ENCODE peak calls at places on chromosomes 7 and 10, in seven cellular contexts. One of them, this sample, is unnamed.

GRCh38 chr10:2928219-2928840 is 139.0 kb upstream of the PFKP start:
- DNase-seq in NCI-H460: peak; percentile 61
- DNase-seq in stimulated activated CD8-positive, alpha-beta memory T cell treated with anti-CD3 and anti-CD28 coated beads, Interleukin-7, amount 100 ng/mL, for 1 hour: no peak
- DNase-seq in astrocyte of the cerebellum: peak; percentile 37
- DNase-seq in LHCN-M2: peak; percentile 51
- DNase-seq in GM23248: peak; percentile 67
- DNase-seq in NCI-H69: peak; percentile 59
- DNase-seq in this sample: peak; percentile 87

GRCh38 chr10:70074147-70074546 is 21.5 kb downstream of the MACROH2A2 start:
- DNase-seq in NCI-H460: no peak
- DNase-seq in stimulated activated CD8-positive, alpha-beta memory T cell treated with anti-CD3 and anti-CD28 coated beads, Interleukin-7, amount 100 ng/mL, for 1 hour: no peak
- DNase-seq in astrocyte of the cerebellum: no peak
- DNase-seq in LHCN-M2: no peak
- DNase-seq in GM23248: no peak
- DNase-seq in NCI-H69: no peak
- DNase-seq in this sample: no peak

GRCh38 chr7:82501256-82501815 is 57.8 kb upstream of the CACNA2D1 start:
- DNase-seq in NCI-H460: no peak
- DNase-seq in stimulated activated CD8-positive, alpha-beta memory T cell treated with anti-CD3 and anti-CD28 coated beads, Interleukin-7, amount 100 ng/mL, for 1 hour: no peak
- DNase-seq in astrocyte of the cerebellum: no peak
- DNase-seq in LHCN-M2: peak; percentile 1
- DNase-seq in GM23248: no peak
- DNase-seq in NCI-H69: peak; percentile 48
- DNase-seq in this sample: no peak

GRCh38 chr7:95623788-95624187 is 27.5 kb upstream of the PDK4 start:
- DNase-seq in NCI-H460: no peak
- DNase-seq in stimulated activated CD8-positive, alpha-beta memory T cell treated with anti-CD3 and anti-CD28 coated beads, Interleukin-7, amount 100 ng/mL, for 1 hour: no peak
- DNase-seq in astrocyte of the cerebellum: no peak
- DNase-seq in LHCN-M2: no peak
- DNase-seq in GM23248: no peak
- DNase-seq in NCI-H69: no peak
- DNase-seq in this sample: no peak

GRCh38 chr7:30910369-30911073 is 1.1 kb upstream of the AQP1 start:
- DNase-seq in NCI-H460: no peak
- DNase-seq in stimulated activated CD8-positive, alpha-beta memory T cell treated with anti-CD3 and anti-CD28 coated beads, Interleukin-7, amount 100 ng/mL, for 1 hour: no peak
- DNase-seq in astrocyte of the cerebellum: no peak
- DNase-seq in LHCN-M2: no peak
- DNase-seq in GM23248: no peak
- DNase-seq in NCI-H69: peak; percentile 27
- DNase-seq in this sample: no peak

GRCh38 chr7:140358771-140359095 is 39.6 kb downstream of the SLC37A3 start:
- DNase-seq in NCI-H460: no peak
- DNase-seq in stimulated activated CD8-positive, alpha-beta memory T cell treated with anti-CD3 and anti-CD28 coated beads, Interleukin-7, amount 100 ng/mL, for 1 hour: no peak
- DNase-seq in astrocyte of the cerebellum: no peak
- DNase-seq in LHCN-M2: no peak
- DNase-seq in GM23248: no peak
- DNase-seq in NCI-H69: no peak
- DNase-seq in this sample: no peak

GRCh38 chr10:118423800-118424479 is 81.8 kb upstream of the FAM204A start:
- DNase-seq in NCI-H460: peak; percentile 86
- DNase-seq in stimulated activated CD8-positive, alpha-beta memory T cell treated with anti-CD3 and anti-CD28 coated beads, Interleukin-7, amount 100 ng/mL, for 1 hour: peak; percentile 2
- DNase-seq in astrocyte of the cerebellum: peak; percentile 80
- DNase-seq in LHCN-M2: peak; percentile 84
- DNase-seq in GM23248: peak; percentile 97
- DNase-seq in NCI-H69: peak; percentile 96
- DNase-seq in this sample: peak; percentile 23

GRCh38 chr7:28921822-28922221 is 36.3 kb downstream of the TRIL start:
- DNase-seq in NCI-H460: peak; percentile 79
- DNase-seq in stimulated activated CD8-positive, alpha-beta memory T cell treated with anti-CD3 and anti-CD28 coated beads, Interleukin-7, amount 100 ng/mL, for 1 hour: no peak
- DNase-seq in astrocyte of the cerebellum: peak; percentile 55
- DNase-seq in LHCN-M2: peak; percentile 81
- DNase-seq in GM23248: peak; percentile 83
- DNase-seq in NCI-H69: peak; percentile 90
- DNase-seq in this sample: peak; percentile 79

GRCh38 chr7:149599636-149600206 is 102.1 kb upstream of the ZNF746 start:
- DNase-seq in NCI-H460: no peak
- DNase-seq in stimulated activated CD8-positive, alpha-beta memory T cell treated with anti-CD3 and anti-CD28 coated beads, Interleukin-7, amount 100 ng/mL, for 1 hour: no peak
- DNase-seq in astrocyte of the cerebellum: no peak
- DNase-seq in LHCN-M2: no peak
- DNase-seq in GM23248: no peak
- DNase-seq in NCI-H69: no peak
- DNase-seq in this sample: peak; percentile 46

GRCh38 chr7:43585521-43585920 is 2.6 kb downstream of the STK17A start:
- DNase-seq in NCI-H460: peak; percentile 33
- DNase-seq in stimulated activated CD8-positive, alpha-beta memory T cell treated with anti-CD3 and anti-CD28 coated beads, Interleukin-7, amount 100 ng/mL, for 1 hour: no peak
- DNase-seq in astrocyte of the cerebellum: no peak
- DNase-seq in LHCN-M2: no peak
- DNase-seq in GM23248: peak; percentile 83
- DNase-seq in NCI-H69: peak; percentile 32
- DNase-seq in this sample: peak; percentile 41

GRCh38 chr10:75932921-75933320 is 501.5 kb downstream of the LRMDA start:
- DNase-seq in NCI-H460: no peak
- DNase-seq in stimulated activated CD8-positive, alpha-beta memory T cell treated with anti-CD3 and anti-CD28 coated beads, Interleukin-7, amount 100 ng/mL, for 1 hour: no peak
- DNase-seq in astrocyte of the cerebellum: no peak
- DNase-seq in LHCN-M2: no peak
- DNase-seq in GM23248: no peak
- DNase-seq in NCI-H69: no peak
- DNase-seq in this sample: no peak

GRCh38 chr7:17009007-17009719 is 127.4 kb upstream of the AGR3 start:
- DNase-seq in NCI-H460: peak; percentile 49
- DNase-seq in stimulated activated CD8-positive, alpha-beta memory T cell treated with anti-CD3 and anti-CD28 coated beads, Interleukin-7, amount 100 ng/mL, for 1 hour: no peak
- DNase-seq in astrocyte of the cerebellum: no peak
- DNase-seq in LHCN-M2: peak; percentile 62
- DNase-seq in GM23248: peak; percentile 50
- DNase-seq in NCI-H69: peak; percentile 47
- DNase-seq in this sample: no peak

GRCh38 chr7:1394371-1394770 is 64.9 kb downstream of the MICALL2 start:
- DNase-seq in NCI-H460: no peak
- DNase-seq in stimulated activated CD8-positive, alpha-beta memory T cell treated with anti-CD3 and anti-CD28 coated beads, Interleukin-7, amount 100 ng/mL, for 1 hour: no peak
- DNase-seq in astrocyte of the cerebellum: no peak
- DNase-seq in LHCN-M2: no peak
- DNase-seq in GM23248: no peak
- DNase-seq in NCI-H69: no peak
- DNase-seq in this sample: no peak

GRCh38 chr10:25974897-25975459 is 40.9 kb downstream of the MYO3A start:
- DNase-seq in NCI-H460: no peak
- DNase-seq in stimulated activated CD8-positive, alpha-beta memory T cell treated with anti-CD3 and anti-CD28 coated beads, Interleukin-7, amount 100 ng/mL, for 1 hour: no peak
- DNase-seq in astrocyte of the cerebellum: peak; percentile 8
- DNase-seq in LHCN-M2: no peak
- DNase-seq in GM23248: no peak
- DNase-seq in NCI-H69: no peak
- DNase-seq in this sample: no peak

GRCh38 chr10:49382826-49383225 is 13.1 kb downstream of the DRGX start:
- DNase-seq in NCI-H460: no peak
- DNase-seq in stimulated activated CD8-positive, alpha-beta memory T cell treated with anti-CD3 and anti-CD28 coated beads, Interleukin-7, amount 100 ng/mL, for 1 hour: no peak
- DNase-seq in astrocyte of the cerebellum: no peak
- DNase-seq in LHCN-M2: no peak
- DNase-seq in GM23248: no peak
- DNase-seq in NCI-H69: no peak
- DNase-seq in this sample: no peak

GRCh38 chr10:116398224-116398623 is 29.4 kb upstream of the PNLIPRP3 start:
- DNase-seq in NCI-H460: no peak
- DNase-seq in stimulated activated CD8-positive, alpha-beta memory T cell treated with anti-CD3 and anti-CD28 coated beads, Interleukin-7, amount 100 ng/mL, for 1 hour: no peak
- DNase-seq in astrocyte of the cerebellum: no peak
- DNase-seq in LHCN-M2: peak; percentile 31
- DNase-seq in GM23248: no peak
- DNase-seq in NCI-H69: no peak
- DNase-seq in this sample: no peak

GRCh38 chr10:78062296-78062695 is 28.6 kb downstream of the RPS24 start:
- DNase-seq in NCI-H460: no peak
- DNase-seq in stimulated activated CD8-positive, alpha-beta memory T cell treated with anti-CD3 and anti-CD28 coated beads, Interleukin-7, amount 100 ng/mL, for 1 hour: no peak
- DNase-seq in astrocyte of the cerebellum: no peak
- DNase-seq in LHCN-M2: no peak
- DNase-seq in GM23248: no peak
- DNase-seq in NCI-H69: no peak
- DNase-seq in this sample: no peak

GRCh38 chr7:116952640-116953371 is 495 bp upstream of the ST7 start:
- DNase-seq in NCI-H460: no peak
- DNase-seq in stimulated activated CD8-positive, alpha-beta memory T cell treated with anti-CD3 and anti-CD28 coated beads, Interleukin-7, amount 100 ng/mL, for 1 hour: no peak
- DNase-seq in astrocyte of the cerebellum: peak; percentile 11
- DNase-seq in LHCN-M2: peak; percentile 44
- DNase-seq in GM23248: peak; percentile 78
- DNase-seq in NCI-H69: peak; percentile 92
- DNase-seq in this sample: no peak

GRCh38 chr7:17236603-17237002 is 61.8 kb upstream of the AHR start:
- DNase-seq in NCI-H460: no peak
- DNase-seq in stimulated activated CD8-positive, alpha-beta memory T cell treated with anti-CD3 and anti-CD28 coated beads, Interleukin-7, amount 100 ng/mL, for 1 hour: no peak
- DNase-seq in astrocyte of the cerebellum: no peak
- DNase-seq in LHCN-M2: peak; percentile 81
- DNase-seq in GM23248: peak; percentile 30
- DNase-seq in NCI-H69: no peak
- DNase-seq in this sample: no peak

GRCh38 chr10:3825862-3826351 is 40.9 kb upstream of the KLF6 start:
- DNase-seq in NCI-H460: no peak
- DNase-seq in stimulated activated CD8-positive, alpha-beta memory T cell treated with anti-CD3 and anti-CD28 coated beads, Interleukin-7, amount 100 ng/mL, for 1 hour: no peak
- DNase-seq in astrocyte of the cerebellum: no peak
- DNase-seq in LHCN-M2: peak; percentile 84
- DNase-seq in GM23248: no peak
- DNase-seq in NCI-H69: no peak
- DNase-seq in this sample: no peak

GRCh38 chr7:155073922-155074321 is 3.8 kb downstream of the HTR5A start:
- DNase-seq in NCI-H460: no peak
- DNase-seq in stimulated activated CD8-positive, alpha-beta memory T cell treated with anti-CD3 and anti-CD28 coated beads, Interleukin-7, amount 100 ng/mL, for 1 hour: no peak
- DNase-seq in astrocyte of the cerebellum: no peak
- DNase-seq in LHCN-M2: no peak
- DNase-seq in GM23248: no peak
- DNase-seq in NCI-H69: no peak
- DNase-seq in this sample: no peak

GRCh38 chr7:116670409-116671036 is 1.5 kb upstream of the MET start:
- DNase-seq in NCI-H460: no peak
- DNase-seq in stimulated activated CD8-positive, alpha-beta memory T cell treated with anti-CD3 and anti-CD28 coated beads, Interleukin-7, amount 100 ng/mL, for 1 hour: no peak
- DNase-seq in astrocyte of the cerebellum: no peak
- DNase-seq in LHCN-M2: peak; percentile 45
- DNase-seq in GM23248: no peak
- DNase-seq in NCI-H69: no peak
- DNase-seq in this sample: no peak

GRCh38 chr10:65126288-65126687 is 1605.1 kb downstream of the REEP3 start:
- DNase-seq in NCI-H460: no peak
- DNase-seq in stimulated activated CD8-positive, alpha-beta memory T cell treated with anti-CD3 and anti-CD28 coated beads, Interleukin-7, amount 100 ng/mL, for 1 hour: no peak
- DNase-seq in astrocyte of the cerebellum: no peak
- DNase-seq in LHCN-M2: no peak
- DNase-seq in GM23248: no peak
- DNase-seq in NCI-H69: no peak
- DNase-seq in this sample: no peak

GRCh38 chr10:1367938-1368697 is 311.9 kb downstream of the WDR37 start:
- DNase-seq in NCI-H460: no peak
- DNase-seq in stimulated activated CD8-positive, alpha-beta memory T cell treated with anti-CD3 and anti-CD28 coated beads, Interleukin-7, amount 100 ng/mL, for 1 hour: no peak
- DNase-seq in astrocyte of the cerebellum: no peak
- DNase-seq in LHCN-M2: no peak
- DNase-seq in GM23248: no peak
- DNase-seq in NCI-H69: no peak
- DNase-seq in this sample: no peak